ENCODE peak calls at places on chromosomes 16 and 17, in ten cellular contexts. L, F, N, B, A, Y, K, Z, M and Q are unnamed samples.

GRCh38 chr16:86611517-86611840 is 33.1 kb downstream of the FOXL1 start:
- DNase-seq in L (no peak), F (no peak), N (no peak), B (no peak), A (no peak), Y (no peak), K (no peak), Z (no peak), M (no peak), Q (no peak)

GRCh38 chr17:21299981-21300600 is 15.6 kb downstream of the MAP2K3 start:
- DNase-seq in L (no peak), F (no peak), N (no peak), B (no peak), A (no peak), Y (no peak), K (no peak), Z (peak), M (no peak), Q (no peak)

GRCh38 chr17:28985950-28986713 is 19.7 kb downstream of the SEZ6 start:
- DNase-seq in L (no peak), F (no peak), N (peak), B (no peak), A (no peak), Y (no peak), K (no peak), Z (peak), M (no peak), Q (no peak)

GRCh38 chr17:80396680-80397387 is 18.1 kb upstream of the ENDOV start:
- DNase-seq in L (no peak), F (no peak), N (no peak), B (no peak), A (no peak), Y (no peak), K (no peak), Z (no peak), M (no peak), Q (no peak)

GRCh38 chr16:27366687-27367462 is 35.1 kb upstream of the IL21R start:
- DNase-seq in L (no peak), F (no peak), N (no peak), B (peak), A (no peak), Y (no peak), K (no peak), Z (peak), M (peak), Q (no peak)

GRCh38 chr16:86901483-86901882 is 323.1 kb downstream of the FOXL1 start:
- DNase-seq in L (no peak), F (no peak), N (no peak), B (no peak), A (no peak), Y (no peak), K (no peak), Z (no peak), M (no peak), Q (no peak)

GRCh38 chr17:5133311-5133710 is 17.5 kb downstream of the USP6 start:
- DNase-seq in L (no peak), F (no peak), N (no peak), B (no peak), A (no peak), Y (no peak), K (peak), Z (no peak), M (no peak), Q (no peak)

GRCh38 chr16:84423416-84423837 is 55.1 kb downstream of the ATP2C2 start:
- DNase-seq in L (no peak), F (peak), N (peak), B (no peak), A (peak), Y (no peak), K (no peak), Z (peak), M (peak), Q (peak)

GRCh38 chr17:29597361-29598172 is 4.6 kb downstream of the ANKRD13B start:
- DNase-seq in L (no peak), F (no peak), N (peak), B (peak), A (no peak), Y (no peak), K (no peak), Z (no peak), M (no peak), Q (no peak)

GRCh38 chr17:62819511-62820221 is 11.6 kb upstream of the MARCHF10 start:
- DNase-seq in L (peak), F (peak), N (peak), B (peak), A (no peak), Y (peak), K (peak), Z (no peak), M (peak), Q (no peak)

GRCh38 chr17:74407384-74407783 is 24.5 kb upstream of the GPRC5C start:
- DNase-seq in L (no peak), F (no peak), N (no peak), B (no peak), A (no peak), Y (peak), K (no peak), Z (no peak), M (no peak), Q (no peak)

GRCh38 chr16:48617711-48618148 is 7.8 kb upstream of the N4BP1 start:
- DNase-seq in L (no peak), F (no peak), N (no peak), B (peak), A (no peak), Y (peak), K (no peak), Z (no peak), M (no peak), Q (no peak)

GRCh38 chr16:89620406-89620841 is 7.0 kb downstream of the DPEP1 start:
- DNase-seq in L (no peak), F (no peak), N (no peak), B (no peak), A (no peak), Y (no peak), K (no peak), Z (no peak), M (no peak), Q (no peak)

GRCh38 chr16:25126820-25127232 is 15.3 kb downstream of the LCMT1 start:
- DNase-seq in L (no peak), F (no peak), N (no peak), B (no peak), A (no peak), Y (no peak), K (no peak), Z (no peak), M (no peak), Q (no peak)

GRCh38 chr17:39138416-39139136 is 12.9 kb downstream of the PLXDC1 start:
- DNase-seq in L (no peak), F (no peak), N (no peak), B (no peak), A (no peak), Y (no peak), K (no peak), Z (no peak), M (no peak), Q (no peak)

GRCh38 chr17:40419559-40420331 is 2.0 kb upstream of the TOP2A start:
- DNase-seq in L (no peak), F (no peak), N (no peak), B (no peak), A (no peak), Y (no peak), K (no peak), Z (no peak), M (peak), Q (peak)

GRCh38 chr17:73770115-73770848 is 126.0 kb upstream of the SDK2 start:
- DNase-seq in L (peak), F (peak), N (no peak), B (peak), A (no peak), Y (peak), K (peak), Z (no peak), M (peak), Q (no peak)

GRCh38 chr17:61538480-61538879 is 52.5 kb downstream of the NACA2 start:
- DNase-seq in L (no peak), F (no peak), N (no peak), B (no peak), A (no peak), Y (no peak), K (no peak), Z (no peak), M (no peak), Q (no peak)

GRCh38 chr16:64705443-64705842 is 416.4 kb downstream of the CDH11 start:
- DNase-seq in L (no peak), F (no peak), N (no peak), B (no peak), A (no peak), Y (no peak), K (no peak), Z (no peak), M (no peak), Q (no peak)

GRCh38 chr16:50269061-50269705 is 2.8 kb downstream of the ADCY7 start:
- DNase-seq in L (no peak), F (no peak), N (no peak), B (peak), A (no peak), Y (no peak), K (no peak), Z (no peak), M (no peak), Q (no peak)

GRCh38 chr17:78112508-78113471 is 15.8 kb downstream of the TMC6 start:
- DNase-seq in L (peak), F (peak), N (peak), B (peak), A (no peak), Y (peak), K (no peak), Z (peak), M (peak), Q (no peak)

GRCh38 chr16:31179747-31180458 is at the start of gene FUS:
- DNase-seq in L (peak), F (peak), N (peak), B (peak), A (peak), Y (peak), K (peak), Z (peak), M (peak), Q (peak)

GRCh38 chr16:31181102-31181830 is 1.3 kb downstream of the FUS start:
- DNase-seq in L (no peak), F (no peak), N (no peak), B (peak), A (no peak), Y (peak), K (no peak), Z (peak), M (no peak), Q (peak)

GRCh38 chr16:31182391-31182790 is 2.5 kb downstream of the FUS start:
- DNase-seq in L (no peak), F (no peak), N (no peak), B (no peak), A (no peak), Y (no peak), K (no peak), Z (no peak), M (no peak), Q (peak)

GRCh38 chr16:31179153-31179746 is 689 bp upstream of the FUS start:
- DNase-seq in L (no peak), F (no peak), N (no peak), B (no peak), A (no peak), Y (no peak), K (no peak), Z (no peak), M (no peak), Q (no peak)

GRCh38 chr16:31177136-31177535 is 2.8 kb upstream of the FUS start:
- DNase-seq in L (no peak), F (no peak), N (no peak), B (no peak), A (no peak), Y (no peak), K (no peak), Z (no peak), M (no peak), Q (peak)
- H3K27ac ChIP-seq in L (no peak), F (no peak), N (no peak), B (no peak), A (no peak), Y (no peak), K (no peak), Z (no peak), M (no peak), Q (no peak)

DNA sequence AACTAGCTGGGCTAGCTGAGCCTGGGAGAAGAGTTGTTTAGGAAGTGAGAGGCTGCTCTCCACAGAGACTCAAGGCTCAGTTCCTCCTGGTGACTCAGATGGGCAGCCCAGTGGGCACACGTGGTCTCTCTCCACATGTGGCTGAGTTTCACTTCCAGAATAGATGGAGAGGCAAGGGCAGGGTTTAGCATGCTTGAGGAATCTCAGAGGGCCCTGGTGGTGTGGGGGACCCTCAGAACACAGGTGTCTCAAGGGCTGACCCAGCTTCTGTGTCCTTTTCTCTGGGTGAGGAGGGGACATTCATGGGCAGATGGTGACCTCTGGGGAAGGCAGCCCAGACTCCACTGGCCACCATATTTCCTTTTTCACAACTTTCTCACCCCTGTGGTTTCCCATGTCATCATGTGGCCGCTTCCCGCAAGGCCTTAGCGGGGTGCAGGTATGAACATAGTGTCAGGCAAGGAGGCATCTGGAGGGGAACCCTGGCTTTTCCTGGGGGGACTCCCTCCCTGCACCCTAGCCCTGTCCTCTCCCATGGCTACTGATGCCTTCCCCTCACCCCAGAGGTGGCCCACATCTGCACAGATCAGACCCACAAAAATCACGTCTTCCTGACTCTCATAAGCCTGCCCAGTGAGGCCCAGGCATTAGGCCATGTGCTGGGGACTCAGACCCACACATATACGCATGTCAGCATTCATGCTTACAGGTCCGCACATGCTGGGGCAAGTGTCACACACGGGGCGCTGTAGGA is 3.3 kb downstream of the GRN start:
- DNase-seq in L (no peak), F (no peak), N (no peak), B (no peak), A (peak), Y (no peak), K (no peak), Z (peak), M (no peak), Q (peak)
- TF ChIP-seq POLR2AphosphoS5 in L (no peak), F (no peak), N (no peak), B (no peak), A (peak), Y (no peak), K (no peak), Z (no peak), M (no peak), Q (no peak)

GRCh38 chr16:57151369-57151768 is 34.5 kb downstream of the PSME3IP1 start:
- DNase-seq in L (no peak), F (no peak), N (no peak), B (peak), A (no peak), Y (peak), K (peak), Z (no peak), M (no peak), Q (no peak)
- H3K27ac ChIP-seq in L (no peak), F (no peak), N (no peak), B (no peak), A (no peak), Y (no peak), K (no peak), Z (no peak), M (no peak), Q (no peak)

GRCh38 chr16:61885343-61885742 is 150.9 kb downstream of the CDH8 start:
- DNase-seq in L (no peak), F (no peak), N (no peak), B (no peak), A (no peak), Y (no peak), K (no peak), Z (no peak), M (no peak), Q (no peak)
- TF ChIP-seq POLR2AphosphoS5 in L (no peak), F (no peak), N (no peak), B (no peak), A (no peak), Y (no peak), K (no peak), Z (no peak), M (no peak), Q (no peak)

DNA sequence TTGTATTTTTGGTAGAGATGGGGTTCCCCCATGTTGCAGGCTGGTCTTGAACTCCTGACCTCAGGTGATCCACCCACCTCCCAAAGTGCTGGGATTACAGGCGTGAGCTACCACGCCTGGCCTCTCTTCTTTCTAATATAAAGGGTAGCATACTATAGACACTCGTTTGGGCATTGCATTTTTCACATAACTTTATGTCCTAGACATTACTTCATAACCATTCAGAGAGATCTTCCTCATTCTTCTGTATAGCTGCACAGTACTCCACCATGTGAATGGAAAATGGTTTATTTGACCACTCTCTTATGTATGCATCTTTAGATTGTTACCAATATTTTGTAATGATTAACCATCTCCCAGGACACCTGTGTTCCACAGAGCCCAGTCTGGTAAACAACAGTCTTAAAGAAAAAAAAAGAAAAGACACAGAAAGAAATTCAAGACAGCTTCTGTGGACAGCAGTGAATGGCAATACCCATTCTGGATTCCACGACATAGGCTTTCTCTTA is 42.1 kb downstream of the TK2 start:
- DNase-seq in L (no peak), F (no peak), N (no peak), B (peak), A (no peak), Y (no peak), K (no peak), Z (no peak), M (no peak), Q (no peak)
- H3K27ac ChIP-seq in L (peak), F (no peak), N (no peak), B (no peak), A (no peak), Y (peak), K (no peak), Z (no peak), M (no peak), Q (no peak)

GRCh38 chr17:1765576-1765975 is 3.7 kb downstream of the SERPINF1 start:
- DNase-seq in L (no peak), F (no peak), N (no peak), B (no peak), A (no peak), Y (no peak), K (no peak), Z (no peak), M (no peak), Q (no peak)

GRCh38 chr17:1764274-1764673 is 2.4 kb downstream of the SERPINF1 start:
- DNase-seq in L (peak), F (no peak), N (no peak), B (peak), A (no peak), Y (peak), K (peak), Z (no peak), M (no peak), Q (no peak)

GRCh38 chr17:1767358-1767757 is 5.5 kb downstream of the SERPINF1 start:
- DNase-seq in L (no peak), F (no peak), N (no peak), B (no peak), A (no peak), Y (no peak), K (no peak), Z (no peak), M (no peak), Q (no peak)

GRCh38 chr17:1762906-1763829 is 1.3 kb downstream of the SERPINF1 start:
- DNase-seq in L (no peak), F (no peak), N (peak), B (peak), A (no peak), Y (no peak), K (no peak), Z (peak), M (peak), Q (no peak)

GRCh38 chr17:1766382-1767135 is 4.7 kb downstream of the SERPINF1 start:
- DNase-seq in L (no peak), F (no peak), N (no peak), B (no peak), A (no peak), Y (no peak), K (no peak), Z (no peak), M (peak), Q (no peak)
- TF ChIP-seq POLR2AphosphoS5 in L (no peak), F (no peak), N (no peak), B (no peak), A (no peak), Y (no peak), K (no peak), Z (no peak), M (no peak), Q (no peak)